ENCODE peak calls at places on chromosomes 1 and 21, in six cellular contexts. K is HEK293T, Y is ACHN, O is lower leg skin, W is T-helper 22 cell, U is SK-N-DZ. X is an unnamed sample.

GRCh38 chr1:216045400-216045799 is 377.8 kb downstream of the USH2A start:
- DNase-seq in K (no peak), Y (peak; percentile 94), O (no peak), W (no peak), U (no peak), X (peak; percentile 5)

GRCh38 chr1:200971955-200972711 is 51.4 kb downstream of the KIF21B start:
- DNase-seq in K (peak; percentile 89), Y (peak; percentile 59), O (peak; percentile 40), W (peak; percentile 12), U (peak; percentile 35), X (peak; percentile 81)

GRCh38 chr1:65075123-65075976 is 72.7 kb upstream of the AK4 start:
- DNase-seq in K (peak; percentile 84), Y (peak; percentile 55), O (peak; percentile 35), W (peak; percentile 41), U (peak; percentile 61), X (peak; percentile 59)

GRCh38 chr1:14320986-14321385 is 277.5 kb upstream of the KAZN start:
- DNase-seq in K (no peak), Y (no peak), O (no peak), W (no peak), U (no peak), X (no peak)

GRCh38 chr1:40877681-40878080 is 15.5 kb upstream of the CITED4 start:
- DNase-seq in K (no peak), Y (peak; percentile 92), O (peak; percentile 62), W (no peak), U (peak; percentile 18), X (peak; percentile 88)

GRCh38 chr1:246417152-246417812 is 89.8 kb downstream of the SMYD3 start:
- DNase-seq in K (no peak), Y (no peak), O (no peak), W (no peak), U (no peak), X (no peak)

GRCh38 chr1:78650114-78650513 is 483 bp downstream of the IFI44 start:
- DNase-seq in K (no peak), Y (no peak), O (no peak), W (no peak), U (no peak), X (no peak)

GRCh38 chr21:16578912-16579311 is 849.1 kb downstream of the USP25 start:
- DNase-seq in K (no peak), Y (no peak), O (no peak), W (no peak), U (no peak), X (no peak)

GRCh38 chr1:153928776-153929432 is 6.1 kb upstream of the GATAD2B start:
- DNase-seq in K (no peak), Y (no peak), O (no peak), W (no peak), U (no peak), X (no peak)

GRCh38 chr1:226638001-226638601 is 89.5 kb downstream of the STUM start:
- DNase-seq in K (no peak), Y (no peak), O (no peak), W (no peak), U (no peak), X (no peak)

GRCh38 chr1:24909388-24909898 is 20.6 kb downstream of the RUNX3 start:
- DNase-seq in K (peak; percentile 59), Y (peak; percentile 74), O (peak; percentile 42), W (no peak), U (peak; percentile 30), X (peak; percentile 40)

GRCh38 chr21:33212159-33212851 is 17.4 kb upstream of the IFNAR2 start:
- DNase-seq in K (no peak), Y (no peak), O (no peak), W (no peak), U (no peak), X (no peak)

GRCh38 chr1:208219659-208220282 is 24.4 kb downstream of the PLXNA2 start:
- DNase-seq in K (no peak), Y (no peak), O (no peak), W (no peak), U (no peak), X (peak; percentile 68)

GRCh38 chr21:35254006-35254751 is 205.1 kb upstream of the RUNX1 start:
- DNase-seq in K (no peak), Y (no peak), O (peak; percentile 47), W (no peak), U (no peak), X (no peak)

GRCh38 chr21:33229776-33230517 is at the start of gene IFNAR2:
- DNase-seq in K (peak; percentile 97), Y (peak; percentile 63), O (peak; percentile 33), W (peak; percentile 55), U (peak; percentile 64), X (peak; percentile 75)

GRCh38 chr1:188355082-188355481 is 1526.3 kb downstream of the PLA2G4A start:
- DNase-seq in K (peak; percentile 16), Y (no peak), O (no peak), W (no peak), U (no peak), X (no peak)

GRCh38 chr21:45639206-45640000 is 4.1 kb upstream of the PCBP3 start:
- DNase-seq in K (no peak), Y (no peak), O (no peak), W (no peak), U (no peak), X (no peak)

GRCh38 chr1:192489748-192490147 is 85.8 kb upstream of the RGS1 start:
- DNase-seq in K (no peak), Y (peak; percentile 61), O (peak; percentile 77), W (peak; percentile 21), U (peak; percentile 81), X (peak; percentile 64)

X was measured in Calu3.